ENCODE peak calls at places on chromosome 7, in five cellular contexts. T, R, G, F and I are unnamed samples.

GRCh38 chr7:2909471-2910039 is 65.4 kb upstream of the GNA12 start:
- DNase-seq in R (no peak), F (no peak), G (no peak), T (no peak), I (no peak)

GRCh38 chr7:77565917-77566316 is 28.8 kb downstream of the PTPN12 start:
- DNase-seq in R (no peak), F (peak), G (peak), T (peak), I (no peak)

GRCh38 chr7:112481833-112482669 is 1.3 kb downstream of the LSMEM1 start:
- DNase-seq in R (peak), T (peak), G (peak), F (peak), I (no peak)

GRCh38 chr7:50221028-50221427 is 83.5 kb upstream of the IKZF1 start:
- DNase-seq in R (no peak), F (no peak), G (no peak), T (no peak), I (no peak)

GRCh38 chr7:38655833-38656774 is 24.9 kb upstream of the AMPH start:
- DNase-seq in G (no peak), F (no peak), R (peak), T (no peak), I (no peak)

GRCh38 chr7:21945374-21946227 is at the start of gene CDCA7L:
- DNase-seq in G (peak), F (peak), R (peak), T (peak), I (peak)

GRCh38 chr7:48299580-48300169 is 128.4 kb downstream of the ABCA13 start:
- DNase-seq in T (peak), G (peak), R (no peak), F (peak), I (no peak)

GRCh38 chr7:116772423-116772852 is 89.9 kb upstream of the CAPZA2 start:
- DNase-seq in F (peak), T (no peak), R (no peak), G (peak), I (no peak)

GRCh38 chr7:155785536-155785935 is 26.7 kb downstream of the SHH start:
- DNase-seq in F (peak), R (no peak), G (peak), T (peak), I (no peak)

GRCh38 chr7:106062006-106062405 is 50.1 kb downstream of the SYPL1 start:
- DNase-seq in R (no peak), G (no peak), F (no peak), T (no peak), I (no peak)

GRCh38 chr7:3747452-3747851 is 446.4 kb downstream of the SDK1 start:
- DNase-seq in G (no peak), F (no peak), T (no peak), R (no peak), I (no peak)

GRCh38 chr7:82595176-82595575 is 151.6 kb upstream of the CACNA2D1 start:
- DNase-seq in T (no peak), F (no peak), R (no peak), G (no peak), I (no peak)

GRCh38 chr7:71443197-71443542 is 311.2 kb downstream of the GALNT17 start:
- DNase-seq in R (no peak), T (no peak), F (no peak), G (no peak), I (no peak)

GRCh38 chr7:1920266-1920681 is 250.2 kb downstream of the ELFN1 start:
- DNase-seq in F (peak), G (no peak), R (no peak), T (no peak), I (peak)

GRCh38 chr7:68078311-68078710 is 1081.7 kb downstream of the TYW1 start:
- DNase-seq in F (no peak), G (no peak), R (no peak), T (no peak), I (no peak)

GRCh38 chr7:158821173-158822021 is 7.9 kb downstream of the ESYT2 start:
- DNase-seq in T (peak), F (peak), G (peak), R (no peak), I (no peak)

GRCh38 chr7:100863406-100863950 is 3.7 kb upstream of the TRIP6 start:
- DNase-seq in R (no peak), G (no peak), T (no peak), F (no peak), I (no peak)

GRCh38 chr7:80133361-80134104 is 1.1 kb upstream of the GNAI1 start:
- DNase-seq in F (peak), R (no peak), T (no peak), G (no peak), I (no peak)

GRCh38 chr7:70271617-70272081 is 673.4 kb downstream of the AUTS2 start:
- DNase-seq in T (no peak), R (no peak), F (no peak), G (peak), I (no peak)

GRCh38 chr7:142568430-142569097 is 180.7 kb upstream of the PRSS1 start:
- DNase-seq in T (peak), R (no peak), G (peak), F (peak), I (no peak)

GRCh38 chr7:125661006-125661405 is 731.4 kb upstream of the POT1 start:
- DNase-seq in R (no peak), T (peak), F (no peak), G (peak), I (no peak)

GRCh38 chr7:24742764-24743163 is 14.5 kb downstream of the GSDME start:
- DNase-seq in F (no peak), R (no peak), T (no peak), G (no peak), I (no peak)

GRCh38 chr7:127107601-127108007 is 145.1 kb downstream of the GRM8 start:
- DNase-seq in R (no peak), F (peak), G (peak), T (peak), I (no peak)

GRCh38 chr7:46494026-46494425 is 573.0 kb upstream of the IGFBP3 start:
- DNase-seq in T (peak), F (peak), R (no peak), G (peak), I (no peak)

GRCh38 chr7:2700141-2700850 is 12.3 kb downstream of the AMZ1 start:
- DNase-seq in F (no peak), T (no peak), G (no peak), R (no peak), I (no peak)

GRCh38 chr7:958221-959200 is 4.0 kb upstream of the ADAP1 start:
- DNase-seq in T (no peak), G (no peak), R (peak), F (no peak), I (no peak)

GRCh38 chr7:7304705-7305475 is 122.5 kb downstream of the C1GALT1 start:
- DNase-seq in F (no peak), T (no peak), R (no peak), G (no peak), I (no peak)

GRCh38 chr7:46282155-46282554 is 361.1 kb upstream of the IGFBP3 start:
- DNase-seq in G (no peak), F (no peak), T (no peak), R (no peak), I (no peak)

GRCh38 chr7:131627589-131628212 is 71.3 kb upstream of the PODXL start:
- DNase-seq in R (no peak), F (no peak), T (no peak), G (no peak), I (no peak)

GRCh38 chr7:131624536-131624935 is 68.1 kb upstream of the PODXL start:
- DNase-seq in T (no peak), R (no peak), F (no peak), G (no peak), I (no peak)

GRCh38 chr7:131628634-131629033 is 72.2 kb upstream of the PODXL start:
- DNase-seq in R (no peak), T (no peak), G (no peak), F (no peak), I (no peak)

GRCh38 chr7:131626643-131627042 is 70.2 kb upstream of the PODXL start:
- DNase-seq in R (no peak), G (no peak), T (no peak), F (no peak), I (no peak)

DNA sequence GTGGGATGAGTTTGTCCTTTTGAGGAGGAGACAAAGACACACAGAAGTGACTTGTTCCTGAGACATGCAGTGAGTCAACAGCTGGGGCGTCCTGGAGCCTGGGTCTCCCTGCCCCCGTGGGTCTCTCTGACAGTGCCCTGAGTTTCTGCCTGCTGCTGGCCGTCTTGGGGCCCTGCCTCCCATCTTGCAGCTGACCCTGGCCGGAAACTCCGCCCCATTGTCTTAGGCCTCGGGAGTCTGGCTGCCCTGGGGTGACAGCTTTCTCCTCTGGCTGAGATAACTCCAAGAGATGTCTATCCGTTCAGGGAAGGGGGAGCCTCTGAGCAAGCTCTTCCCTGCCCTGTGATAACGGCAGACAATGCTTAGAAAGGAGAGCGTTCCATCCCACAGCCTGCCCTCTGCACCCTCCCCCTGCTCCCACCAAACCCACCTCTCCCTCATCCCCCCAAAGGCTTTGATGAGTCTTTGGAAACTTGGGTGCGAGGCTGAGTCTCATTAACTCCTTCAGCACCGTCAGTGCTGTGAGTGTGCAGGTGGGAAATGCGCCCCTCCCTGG is 69.5 kb upstream of the PODXL start:
- DNase-seq in T (peak), F (peak), R (peak), G (peak), I (no peak)
- TF ChIP-seq CTCF in T (peak), F (peak), R (no peak), G (peak), I (no peak)

GRCh38 chr7:91266067-91266930 is 2.1 kb downstream of the FZD1 start:
- DNase-seq in G (peak), R (peak), T (no peak), F (peak), I (no peak)

GRCh38 chr7:91263359-91264082 is 712 bp upstream of the FZD1 start:
- DNase-seq in T (no peak), F (peak), R (peak), G (no peak), I (no peak)

GRCh38 chr7:91265693-91266066 is 1.4 kb downstream of the FZD1 start:
- DNase-seq in R (no peak), F (peak), G (peak), T (no peak), I (no peak)

GRCh38 chr7:91264924-91265681 is 870 bp downstream of the FZD1 start:
- DNase-seq in T (no peak), R (peak), F (peak), G (peak), I (peak)

DNA sequence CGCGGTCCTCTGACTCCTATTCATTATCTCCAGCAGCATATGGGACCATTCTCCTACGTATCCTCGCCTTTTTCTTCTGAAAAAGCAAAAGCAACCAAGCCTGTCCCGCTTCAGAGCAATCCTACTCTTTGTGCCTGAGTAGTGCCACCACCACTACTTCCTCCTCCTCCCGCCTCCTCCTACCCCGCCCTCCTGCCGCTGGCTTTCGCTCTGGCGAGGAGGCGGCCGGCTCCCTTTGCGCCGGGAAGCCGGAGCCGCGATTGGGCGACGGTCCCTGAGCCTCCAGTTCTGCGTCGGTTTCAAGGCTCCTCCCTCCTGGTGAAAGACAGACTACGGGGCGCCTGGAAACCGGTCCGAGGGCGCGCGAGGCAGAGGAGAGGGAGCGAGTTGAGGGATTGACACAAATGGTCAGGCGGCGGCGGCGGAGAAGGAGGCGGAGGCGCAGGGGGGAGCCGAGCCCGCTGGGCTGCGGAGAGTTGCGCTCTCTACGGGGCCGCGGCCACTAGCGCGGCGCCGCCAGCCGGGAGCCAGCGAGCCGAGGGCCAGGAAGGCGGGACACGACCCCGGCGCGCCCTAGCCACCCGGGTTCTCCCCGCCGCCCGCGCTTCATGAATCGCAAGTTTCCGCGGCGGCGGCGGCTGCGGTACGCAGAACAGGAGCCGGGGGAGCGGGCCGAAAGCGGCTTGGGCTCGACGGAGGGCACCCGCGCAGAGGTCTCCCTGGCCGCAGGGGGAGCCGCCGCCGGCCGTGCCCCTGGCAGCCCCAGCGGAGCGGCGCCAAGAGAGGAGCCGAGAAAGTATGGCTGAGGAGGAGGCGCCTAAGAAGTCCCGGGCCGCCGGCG is at the start of gene FZD1:
- DNase-seq in G (peak), F (peak), T (peak), R (peak), I (peak)
- TF ChIP-seq CTCF in G (no peak), F (no peak), T (no peak), R (no peak), I (no peak)

GRCh38 chr7:95434501-95435421 is at the start of gene PON2:
- DNase-seq in F (peak), T (peak), R (peak), G (peak), I (peak)
- TF ChIP-seq CTCF in F (no peak), T (no peak), R (no peak), G (no peak), I (no peak)

DNA sequence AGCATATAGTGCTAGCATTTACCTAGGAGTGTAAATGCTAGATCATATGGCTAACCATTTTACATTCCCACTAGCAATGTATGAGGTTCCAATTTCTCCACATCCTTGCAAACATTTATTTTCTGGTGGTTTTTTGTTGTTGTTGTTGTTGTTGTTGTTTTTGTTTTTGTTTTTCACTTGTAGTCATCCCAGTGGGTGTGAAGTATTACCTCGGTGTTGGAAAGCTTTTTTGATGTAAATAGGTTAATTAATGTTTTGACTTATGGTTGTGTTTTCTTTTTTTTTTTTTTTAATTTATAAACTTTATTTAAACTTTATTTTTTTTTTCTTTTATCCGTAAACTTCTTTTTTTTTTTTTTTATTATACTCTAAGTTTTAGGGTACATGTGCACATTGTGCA is 15.3 kb upstream of the TSGA13 start:
- DNase-seq in F (no peak), T (no peak), G (no peak), R (no peak), I (no peak)
- TF ChIP-seq CTCF in F (no peak), T (no peak), G (no peak), R (no peak), I (no peak)

DNA sequence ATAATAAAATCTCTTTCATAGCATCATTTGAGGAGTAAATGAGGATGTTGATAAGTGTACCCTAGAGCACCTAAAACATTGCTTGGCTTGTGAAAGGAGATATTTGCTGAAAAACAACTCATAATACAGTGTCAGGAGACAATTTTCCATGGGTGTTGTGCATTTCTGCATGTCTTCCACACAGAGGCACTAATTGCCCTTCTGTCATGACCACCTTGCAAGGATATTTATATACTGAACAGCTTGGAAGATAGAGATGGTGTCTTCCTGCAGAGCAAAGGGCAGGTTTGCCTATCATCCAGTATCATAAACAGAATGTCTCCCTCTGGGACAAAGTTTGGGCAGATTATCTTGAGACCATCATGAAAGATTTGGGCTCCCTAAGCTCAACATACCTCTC is 495.2 kb upstream of the LRRN3 start:
- DNase-seq in G (no peak), F (no peak), R (no peak), T (no peak), I (no peak)
- TF ChIP-seq CTCF in G (no peak), F (no peak), R (peak), T (no peak), I (no peak)

GRCh38 chr7:41847171-41847570 is 144.3 kb upstream of the INHBA start:
- DNase-seq in R (no peak), G (no peak), F (no peak), T (no peak), I (no peak)

GRCh38 chr7:41847641-41848040 is 144.8 kb upstream of the INHBA start:
- DNase-seq in R (no peak), T (no peak), F (no peak), G (no peak), I (no peak)

GRCh38 chr7:41842956-41843355 is 140.1 kb upstream of the INHBA start:
- DNase-seq in T (no peak), F (no peak), R (no peak), G (no peak), I (no peak)
- TF ChIP-seq CTCF in T (no peak), F (no peak), R (no peak), G (no peak), I (no peak)

GRCh38 chr7:12683678-12684077 is 3.8 kb upstream of the ARL4A start:
- DNase-seq in T (no peak), G (peak), R (no peak), F (peak), I (no peak)
- TF ChIP-seq CTCF in T (peak), G (peak), R (peak), F (no peak), I (no peak)

GRCh38 chr7:23544913-23545354 is 13.2 kb upstream of the TRA2A start:
- DNase-seq in T (peak), F (peak), G (peak), R (no peak), I (no peak)
- TF ChIP-seq CTCF in T (peak), F (peak), G (peak), R (peak), I (no peak)

DNA sequence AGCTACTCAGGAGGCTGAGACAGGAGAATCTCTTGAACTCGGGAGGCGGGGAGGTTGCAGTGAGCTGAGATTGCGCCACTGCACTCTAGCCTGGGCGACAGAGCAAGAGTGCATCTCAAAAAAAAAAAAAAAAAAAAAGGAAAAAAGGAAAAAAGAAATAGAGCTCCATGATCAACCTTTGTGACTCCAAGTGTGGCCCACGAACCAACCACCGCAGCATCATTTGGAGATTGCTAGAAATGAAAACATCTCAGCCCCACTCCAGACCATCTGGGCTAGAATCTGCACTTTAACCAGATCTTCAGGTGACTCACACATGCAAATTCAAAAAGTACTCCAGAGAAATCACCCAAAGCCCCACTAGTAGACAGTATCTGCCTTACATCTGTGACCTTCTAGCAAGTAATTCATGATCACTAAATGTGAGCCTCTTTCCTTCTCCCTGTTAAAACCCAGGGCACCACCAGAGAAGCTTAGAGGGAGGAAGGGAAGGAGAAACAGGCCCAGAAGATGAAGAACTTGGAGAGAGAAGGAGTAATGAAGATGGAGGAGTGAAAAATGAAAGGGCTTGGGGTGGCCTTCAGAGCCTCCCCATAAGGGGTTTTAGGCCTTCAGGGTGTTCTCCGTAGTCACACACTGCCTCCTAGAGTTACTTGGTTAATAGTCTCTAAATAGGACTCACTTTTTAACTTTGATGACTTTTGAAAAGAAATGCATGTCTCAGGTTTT is 94.1 kb downstream of the SLC37A3 start:
- DNase-seq in G (peak), R (no peak), F (peak), T (no peak), I (no peak)
- TF ChIP-seq CTCF in G (no peak), R (peak), F (peak), T (peak), I (no peak)